ENCODE peak calls at places on chromosomes 3 and 15, in six cellular contexts. One of them, this sample, is unnamed.

GRCh38 chr3:141115752-141116541 is 64.8 kb downstream of the SPSB4 start:
- DNase-seq in hepatocyte: peak
- DNase-seq in PC-9: no peak
- DNase-seq in IMR-90: no peak
- DNase-seq in HepG2: no peak
- DNase-seq in neural progenitor cell: peak
- DNase-seq in this sample: no peak

GRCh38 chr3:127652246-127652995 is 20.3 kb upstream of the ABTB1 start:
- DNase-seq in hepatocyte: peak
- DNase-seq in PC-9: no peak
- DNase-seq in IMR-90: peak
- DNase-seq in HepG2: peak
- DNase-seq in neural progenitor cell: peak
- DNase-seq in this sample: peak

GRCh38 chr3:123159926-123160635 is 41.7 kb upstream of the SEC22A start:
- DNase-seq in hepatocyte: no peak
- DNase-seq in PC-9: no peak
- DNase-seq in IMR-90: peak
- DNase-seq in HepG2: no peak
- DNase-seq in neural progenitor cell: no peak
- DNase-seq in this sample: no peak

GRCh38 chr3:179503152-179503551 is 51.9 kb upstream of the GNB4 start:
- DNase-seq in hepatocyte: no peak
- DNase-seq in PC-9: no peak
- DNase-seq in IMR-90: no peak
- DNase-seq in HepG2: no peak
- DNase-seq in neural progenitor cell: no peak
- DNase-seq in this sample: no peak

GRCh38 chr3:194300392-194300758 is 50.8 kb downstream of the CPN2 start:
- DNase-seq in hepatocyte: peak
- DNase-seq in PC-9: no peak
- DNase-seq in IMR-90: peak
- DNase-seq in HepG2: peak
- DNase-seq in neural progenitor cell: peak
- DNase-seq in this sample: no peak

GRCh38 chr15:62569460-62570404 is 404.6 kb upstream of the C2CD4B start:
- DNase-seq in hepatocyte: peak
- DNase-seq in PC-9: peak
- DNase-seq in IMR-90: peak
- DNase-seq in HepG2: peak
- DNase-seq in neural progenitor cell: no peak
- DNase-seq in this sample: peak

GRCh38 chr3:13507791-13508339 is 27.8 kb downstream of the HDAC11 start:
- DNase-seq in hepatocyte: peak
- DNase-seq in PC-9: peak
- DNase-seq in IMR-90: peak
- DNase-seq in HepG2: no peak
- DNase-seq in neural progenitor cell: peak
- DNase-seq in this sample: peak

GRCh38 chr15:41465822-41466421 is 27.8 kb upstream of the ITPKA start:
- DNase-seq in hepatocyte: peak
- DNase-seq in PC-9: no peak
- DNase-seq in IMR-90: peak
- DNase-seq in HepG2: peak
- DNase-seq in neural progenitor cell: peak
- DNase-seq in this sample: peak

GRCh38 chr3:10178892-10179291 is 14.2 kb downstream of the IRAK2 start:
- DNase-seq in hepatocyte: no peak
- DNase-seq in PC-9: no peak
- DNase-seq in IMR-90: no peak
- DNase-seq in HepG2: no peak
- DNase-seq in neural progenitor cell: no peak
- DNase-seq in this sample: no peak

GRCh38 chr3:197224034-197224444 is 74.4 kb downstream of the DLG1 start:
- DNase-seq in hepatocyte: peak
- DNase-seq in PC-9: peak
- DNase-seq in IMR-90: peak
- DNase-seq in HepG2: peak
- DNase-seq in neural progenitor cell: peak
- DNase-seq in this sample: peak

GRCh38 chr3:64838150-64838735 is 150.4 kb upstream of the ADAMTS9 start:
- DNase-seq in hepatocyte: no peak
- DNase-seq in PC-9: no peak
- DNase-seq in IMR-90: no peak
- DNase-seq in HepG2: no peak
- DNase-seq in neural progenitor cell: no peak
- DNase-seq in this sample: no peak

GRCh38 chr15:65942436-65942835 is 73.1 kb downstream of the RAB11A start:
- DNase-seq in hepatocyte: no peak
- DNase-seq in PC-9: no peak
- DNase-seq in IMR-90: no peak
- DNase-seq in HepG2: no peak
- DNase-seq in neural progenitor cell: peak
- DNase-seq in this sample: no peak

GRCh38 chr3:52361011-52361410 is 44.9 kb downstream of the DNAH1 start:
- DNase-seq in hepatocyte: no peak
- DNase-seq in PC-9: no peak
- DNase-seq in IMR-90: no peak
- DNase-seq in HepG2: no peak
- DNase-seq in neural progenitor cell: no peak
- DNase-seq in this sample: no peak

GRCh38 chr3:11548721-11549131 is 95.0 kb downstream of the VGLL4 start:
- DNase-seq in hepatocyte: no peak
- DNase-seq in PC-9: no peak
- DNase-seq in IMR-90: peak
- DNase-seq in HepG2: no peak
- DNase-seq in neural progenitor cell: no peak
- DNase-seq in this sample: peak

GRCh38 chr15:57972801-57973311 is 92.7 kb downstream of the ALDH1A2 start:
- DNase-seq in hepatocyte: no peak
- DNase-seq in PC-9: no peak
- DNase-seq in IMR-90: no peak
- DNase-seq in HepG2: no peak
- DNase-seq in neural progenitor cell: no peak
- DNase-seq in this sample: no peak

GRCh38 chr15:63473999-63474809 is 30.2 kb upstream of the USP3 start:
- DNase-seq in hepatocyte: peak
- DNase-seq in PC-9: peak
- DNase-seq in IMR-90: peak
- DNase-seq in HepG2: peak
- DNase-seq in neural progenitor cell: peak
- DNase-seq in this sample: peak

GRCh38 chr15:83295417-83295816 is 11.0 kb upstream of the BNC1 start:
- DNase-seq in hepatocyte: no peak
- DNase-seq in PC-9: no peak
- DNase-seq in IMR-90: no peak
- DNase-seq in HepG2: no peak
- DNase-seq in neural progenitor cell: no peak
- DNase-seq in this sample: no peak

GRCh38 chr3:156161172-156161571 is 40.8 kb downstream of the KCNAB1 start:
- DNase-seq in hepatocyte: peak
- DNase-seq in PC-9: no peak
- DNase-seq in IMR-90: peak
- DNase-seq in HepG2: no peak
- DNase-seq in neural progenitor cell: peak
- DNase-seq in this sample: peak
- H3K4me3 ChIP-seq in hepatocyte: no peak
- H3K4me3 ChIP-seq in PC-9: no peak
- H3K4me3 ChIP-seq in IMR-90: no peak
- H3K4me3 ChIP-seq in HepG2: no peak
- H3K4me3 ChIP-seq in neural progenitor cell: no peak
- H3K4me3 ChIP-seq in this sample: no peak

DNA sequence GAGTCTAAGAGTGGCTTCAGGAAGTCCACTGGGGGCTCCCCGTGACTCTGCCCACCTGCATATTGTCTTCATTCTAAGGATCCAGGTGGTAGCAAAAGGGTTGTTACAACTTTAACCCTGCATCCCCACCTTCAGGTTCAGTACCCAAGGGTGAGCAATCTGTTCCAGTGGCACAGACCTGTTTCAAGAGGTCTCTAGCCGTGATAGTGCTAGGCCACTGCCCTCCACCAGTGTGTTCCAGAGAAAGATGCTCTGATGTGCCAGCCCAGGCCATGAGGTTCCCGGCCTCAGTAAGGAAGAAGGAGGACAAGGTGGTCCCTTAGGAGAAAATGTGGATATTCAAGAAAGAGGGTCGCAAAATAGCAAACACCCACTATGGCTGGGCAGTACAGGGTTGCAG is 87.0 kb downstream of the IGF1R start:
- DNase-seq in hepatocyte: no peak
- DNase-seq in PC-9: no peak
- DNase-seq in IMR-90: no peak
- DNase-seq in HepG2: no peak
- DNase-seq in neural progenitor cell: no peak
- DNase-seq in this sample: no peak
- H3K27ac ChIP-seq in hepatocyte: no peak
- H3K27ac ChIP-seq in PC-9: no peak
- H3K27ac ChIP-seq in IMR-90: no peak
- H3K27ac ChIP-seq in HepG2: peak
- H3K27ac ChIP-seq in neural progenitor cell: no peak
- H3K27ac ChIP-seq in this sample: no peak

GRCh38 chr15:81274932-81275341 is 49.0 kb downstream of the STARD5 start:
- DNase-seq in hepatocyte: peak
- DNase-seq in PC-9: no peak
- DNase-seq in IMR-90: peak
- DNase-seq in HepG2: peak
- DNase-seq in neural progenitor cell: peak
- DNase-seq in this sample: peak
- H2AFZ ChIP-seq in hepatocyte: no peak
- H2AFZ ChIP-seq in PC-9: no peak
- H2AFZ ChIP-seq in IMR-90: peak
- H2AFZ ChIP-seq in HepG2: no peak
- H2AFZ ChIP-seq in neural progenitor cell: peak
- H2AFZ ChIP-seq in this sample: no peak

GRCh38 chr15:92921215-92922131 is 21.3 kb downstream of the CHD2 start:
- DNase-seq in hepatocyte: peak
- DNase-seq in PC-9: peak
- DNase-seq in IMR-90: peak
- DNase-seq in HepG2: no peak
- DNase-seq in neural progenitor cell: no peak
- DNase-seq in this sample: peak
- H3K4me3 ChIP-seq in hepatocyte: no peak
- H3K4me3 ChIP-seq in PC-9: peak
- H3K4me3 ChIP-seq in IMR-90: no peak
- H3K4me3 ChIP-seq in HepG2: no peak
- H3K4me3 ChIP-seq in neural progenitor cell: no peak
- H3K4me3 ChIP-seq in this sample: peak

GRCh38 chr15:99365232-99365631 is 114.0 kb downstream of the LRRC28 start:
- DNase-seq in hepatocyte: no peak
- DNase-seq in PC-9: no peak
- DNase-seq in IMR-90: no peak
- DNase-seq in HepG2: no peak
- DNase-seq in neural progenitor cell: no peak
- DNase-seq in this sample: no peak
- H3K27ac ChIP-seq in hepatocyte: no peak
- H3K27ac ChIP-seq in PC-9: no peak
- H3K27ac ChIP-seq in IMR-90: no peak
- H3K27ac ChIP-seq in HepG2: no peak
- H3K27ac ChIP-seq in neural progenitor cell: no peak
- H3K27ac ChIP-seq in this sample: no peak

GRCh38 chr3:150663461-150663860 is 40.3 kb downstream of the ERICH6 start:
- DNase-seq in hepatocyte: no peak
- DNase-seq in PC-9: no peak
- DNase-seq in IMR-90: no peak
- DNase-seq in HepG2: no peak
- DNase-seq in neural progenitor cell: no peak
- DNase-seq in this sample: no peak

GRCh38 chr3:150666167-150666566 is 37.6 kb downstream of the ERICH6 start:
- DNase-seq in hepatocyte: no peak
- DNase-seq in PC-9: no peak
- DNase-seq in IMR-90: no peak
- DNase-seq in HepG2: no peak
- DNase-seq in neural progenitor cell: no peak
- DNase-seq in this sample: no peak

GRCh38 chr3:150662410-150663200 is 41.1 kb downstream of the ERICH6 start:
- DNase-seq in hepatocyte: no peak
- DNase-seq in PC-9: no peak
- DNase-seq in IMR-90: no peak
- DNase-seq in HepG2: no peak
- DNase-seq in neural progenitor cell: no peak
- DNase-seq in this sample: no peak
- H2AFZ ChIP-seq in hepatocyte: no peak
- H2AFZ ChIP-seq in PC-9: peak
- H2AFZ ChIP-seq in IMR-90: no peak
- H2AFZ ChIP-seq in HepG2: no peak
- H2AFZ ChIP-seq in neural progenitor cell: no peak
- H2AFZ ChIP-seq in this sample: no peak

This sample was measured in PC-3.